ENCODE peak calls at places on chromosome 17, in eight cellular contexts. One of them, this sample, is unnamed. For H3K4me1, the result is how much of the 10 kb centered on the place peaks cover.

GRCh38 chr17:30256756-30257506 is 21.4 kb upstream of the SLC6A4 start:
- DNase-seq in uterus: no peak
- DNase-seq in transverse colon: no peak
- DNase-seq in ovary: no peak
- DNase-seq in A549: no peak
- DNase-seq in body of pancreas: no peak
- DNase-seq in stomach: no peak
- DNase-seq in IMR-90: peak
- DNase-seq in this sample: no peak

GRCh38 chr17:41625602-41626001 is 1.2 kb upstream of the KRT17 start:
- DNase-seq in transverse colon: no peak
- DNase-seq in stomach: no peak
- DNase-seq in ovary: no peak
- DNase-seq in uterus: no peak
- DNase-seq in body of pancreas: no peak
- DNase-seq in A549: peak
- DNase-seq in IMR-90: no peak
- DNase-seq in this sample: peak

GRCh38 chr17:35214192-35214591 is 20.0 kb upstream of the SLC35G3 start:
- DNase-seq in IMR-90: no peak
- DNase-seq in stomach: no peak
- DNase-seq in ovary: no peak
- DNase-seq in transverse colon: no peak
- DNase-seq in uterus: no peak
- DNase-seq in A549: no peak
- DNase-seq in body of pancreas: no peak
- DNase-seq in this sample: no peak

GRCh38 chr17:45270828-45271418 is 9.0 kb upstream of the SPATA32 start:
- DNase-seq in A549: no peak
- DNase-seq in ovary: no peak
- DNase-seq in IMR-90: no peak
- DNase-seq in stomach: no peak
- DNase-seq in body of pancreas: no peak
- DNase-seq in transverse colon: no peak
- DNase-seq in uterus: no peak
- DNase-seq in this sample: peak

GRCh38 chr17:71055128-71055527 is 885.8 kb downstream of the KCNJ2 start:
- DNase-seq in transverse colon: no peak
- DNase-seq in ovary: no peak
- DNase-seq in IMR-90: peak
- DNase-seq in A549: no peak
- DNase-seq in uterus: no peak
- DNase-seq in stomach: no peak
- DNase-seq in body of pancreas: no peak
- DNase-seq in this sample: no peak

GRCh38 chr17:30924341-30924740 is 2.6 kb downstream of the ADAP2 start:
- DNase-seq in transverse colon: no peak
- DNase-seq in uterus: no peak
- DNase-seq in A549: no peak
- DNase-seq in stomach: no peak
- DNase-seq in body of pancreas: no peak
- DNase-seq in ovary: no peak
- DNase-seq in IMR-90: no peak
- DNase-seq in this sample: no peak

GRCh38 chr17:49210158-49211029 is at the start of the genes ABI3 and GNGT2:
- DNase-seq in stomach: peak
- DNase-seq in IMR-90: peak
- DNase-seq in uterus: peak
- DNase-seq in body of pancreas: no peak
- DNase-seq in ovary: peak
- DNase-seq in A549: no peak
- DNase-seq in transverse colon: peak
- DNase-seq in this sample: peak

GRCh38 chr17:16449121-16449570 is 33.8 kb downstream of the TRPV2 start:
- DNase-seq in ovary: no peak
- DNase-seq in body of pancreas: no peak
- DNase-seq in stomach: no peak
- DNase-seq in IMR-90: peak
- DNase-seq in transverse colon: no peak
- DNase-seq in uterus: no peak
- DNase-seq in A549: no peak
- DNase-seq in this sample: no peak

GRCh38 chr17:40726919-40727318 is 23.4 kb upstream of the KRT24 start:
- DNase-seq in body of pancreas: no peak
- DNase-seq in transverse colon: no peak
- DNase-seq in stomach: no peak
- DNase-seq in ovary: no peak
- DNase-seq in A549: peak
- DNase-seq in uterus: no peak
- DNase-seq in IMR-90: peak
- DNase-seq in this sample: no peak

DNA sequence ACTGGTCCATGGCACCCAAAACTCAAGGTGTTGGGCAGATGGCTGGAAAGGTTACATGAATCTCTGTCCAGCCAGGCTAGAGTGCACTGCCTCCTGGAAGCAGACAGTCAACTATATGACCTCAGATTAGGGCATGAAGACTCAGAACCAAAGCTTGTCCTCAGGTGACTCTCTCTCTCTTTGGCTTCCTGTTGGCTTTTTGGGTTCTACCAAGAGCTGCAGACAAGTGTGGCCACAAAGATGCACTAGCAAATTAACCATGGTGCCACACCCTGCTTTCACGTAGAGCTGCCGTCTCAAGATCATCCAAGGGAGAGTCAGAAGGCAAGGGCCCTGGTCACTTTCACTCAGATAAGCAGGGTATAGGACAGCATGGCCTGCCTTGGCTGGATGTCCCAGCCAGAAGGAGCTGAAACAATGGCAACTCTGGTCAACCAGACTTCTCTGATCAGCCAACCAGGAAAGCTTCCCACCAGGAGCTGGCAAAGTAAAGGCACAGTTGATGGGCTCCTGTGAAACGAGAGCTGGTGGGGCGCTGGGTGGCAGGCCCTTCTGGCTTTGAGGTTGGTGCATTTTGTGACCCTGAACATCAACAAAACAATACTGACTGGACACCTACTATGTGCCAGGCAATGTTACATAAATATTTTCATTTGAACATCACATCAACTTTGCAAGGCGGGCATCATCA is 31.9 kb downstream of the CUEDC1 start:
- DNase-seq in IMR-90: no peak
- DNase-seq in stomach: no peak
- DNase-seq in A549: no peak
- DNase-seq in body of pancreas: no peak
- DNase-seq in ovary: no peak
- DNase-seq in uterus: no peak
- DNase-seq in transverse colon: no peak
- DNase-seq in this sample: no peak
- H3K4me1 ChIP-seq in IMR-90: under half
- H3K4me1 ChIP-seq in stomach: under half
- H3K4me1 ChIP-seq in A549: half or more
- H3K4me1 ChIP-seq in body of pancreas: half or more
- H3K4me1 ChIP-seq in ovary: under half
- H3K4me1 ChIP-seq in uterus: under half
- H3K4me1 ChIP-seq in transverse colon: half or more
- H3K4me1 ChIP-seq in this sample: under half

DNA sequence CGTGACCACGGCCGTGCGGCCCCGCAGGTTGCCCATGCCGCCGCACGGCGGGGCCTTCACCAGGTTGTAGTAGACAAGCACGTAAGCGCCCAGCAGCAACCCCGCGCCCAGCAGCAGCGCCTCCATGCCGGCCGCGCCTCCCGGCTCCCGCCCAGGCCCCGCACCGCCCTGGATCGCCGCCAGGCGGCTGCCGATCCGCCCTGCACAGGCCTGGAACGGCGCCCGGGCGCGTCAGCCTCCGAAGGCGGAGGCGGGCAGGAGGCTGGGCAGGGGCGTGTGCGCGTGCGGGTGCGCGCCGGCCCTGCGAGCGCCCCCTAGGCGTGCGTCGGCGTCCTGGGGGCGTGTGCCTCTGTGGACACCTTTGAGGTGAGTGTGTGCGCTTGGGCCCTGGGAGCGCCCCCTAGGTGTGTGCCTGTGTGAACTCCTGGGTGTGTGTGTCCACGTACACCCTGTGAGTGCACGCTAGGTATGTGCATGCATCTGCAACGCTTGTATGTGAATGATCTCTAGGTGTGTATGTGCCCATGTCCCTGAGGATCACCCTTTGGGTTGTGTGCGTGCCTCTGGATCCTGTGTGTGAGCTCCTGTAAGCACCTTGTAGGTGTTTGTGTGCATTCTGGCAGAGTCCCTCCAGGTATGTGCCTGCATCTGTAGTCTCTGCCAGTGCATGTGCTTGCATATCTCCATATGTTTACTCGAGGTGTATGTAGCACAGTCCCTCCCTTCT is at the start of gene DHRS13:
- DNase-seq in stomach: peak
- DNase-seq in uterus: peak
- DNase-seq in A549: peak
- DNase-seq in transverse colon: peak
- DNase-seq in IMR-90: peak
- DNase-seq in ovary: peak
- DNase-seq in body of pancreas: peak
- DNase-seq in this sample: peak
- TF ChIP-seq POLR2A in stomach: no peak
- TF ChIP-seq POLR2A in uterus: no peak
- TF ChIP-seq POLR2A in A549: no peak
- TF ChIP-seq POLR2A in transverse colon: no peak
- TF ChIP-seq POLR2A in IMR-90: no peak
- TF ChIP-seq POLR2A in ovary: no peak
- TF ChIP-seq POLR2A in body of pancreas: no peak
- TF ChIP-seq POLR2A in this sample: no peak

GRCh38 chr17:78329263-78330059 is 30.4 kb downstream of the SOCS3 start:
- DNase-seq in ovary: peak
- DNase-seq in stomach: no peak
- DNase-seq in body of pancreas: no peak
- DNase-seq in uterus: no peak
- DNase-seq in transverse colon: no peak
- DNase-seq in A549: peak
- DNase-seq in IMR-90: peak
- DNase-seq in this sample: no peak

GRCh38 chr17:78332530-78332929 is 27.3 kb downstream of the SOCS3 start:
- DNase-seq in uterus: no peak
- DNase-seq in transverse colon: no peak
- DNase-seq in A549: no peak
- DNase-seq in body of pancreas: no peak
- DNase-seq in IMR-90: no peak
- DNase-seq in stomach: no peak
- DNase-seq in ovary: no peak
- DNase-seq in this sample: no peak

GRCh38 chr17:78327880-78328279 is 32.0 kb downstream of the SOCS3 start:
- DNase-seq in transverse colon: no peak
- DNase-seq in body of pancreas: no peak
- DNase-seq in IMR-90: no peak
- DNase-seq in ovary: no peak
- DNase-seq in stomach: no peak
- DNase-seq in uterus: no peak
- DNase-seq in A549: no peak
- DNase-seq in this sample: no peak

GRCh38 chr17:78332991-78333390 is 26.9 kb downstream of the SOCS3 start:
- DNase-seq in uterus: no peak
- DNase-seq in body of pancreas: no peak
- DNase-seq in transverse colon: no peak
- DNase-seq in IMR-90: no peak
- DNase-seq in stomach: no peak
- DNase-seq in ovary: no peak
- DNase-seq in A549: no peak
- DNase-seq in this sample: no peak

DNA sequence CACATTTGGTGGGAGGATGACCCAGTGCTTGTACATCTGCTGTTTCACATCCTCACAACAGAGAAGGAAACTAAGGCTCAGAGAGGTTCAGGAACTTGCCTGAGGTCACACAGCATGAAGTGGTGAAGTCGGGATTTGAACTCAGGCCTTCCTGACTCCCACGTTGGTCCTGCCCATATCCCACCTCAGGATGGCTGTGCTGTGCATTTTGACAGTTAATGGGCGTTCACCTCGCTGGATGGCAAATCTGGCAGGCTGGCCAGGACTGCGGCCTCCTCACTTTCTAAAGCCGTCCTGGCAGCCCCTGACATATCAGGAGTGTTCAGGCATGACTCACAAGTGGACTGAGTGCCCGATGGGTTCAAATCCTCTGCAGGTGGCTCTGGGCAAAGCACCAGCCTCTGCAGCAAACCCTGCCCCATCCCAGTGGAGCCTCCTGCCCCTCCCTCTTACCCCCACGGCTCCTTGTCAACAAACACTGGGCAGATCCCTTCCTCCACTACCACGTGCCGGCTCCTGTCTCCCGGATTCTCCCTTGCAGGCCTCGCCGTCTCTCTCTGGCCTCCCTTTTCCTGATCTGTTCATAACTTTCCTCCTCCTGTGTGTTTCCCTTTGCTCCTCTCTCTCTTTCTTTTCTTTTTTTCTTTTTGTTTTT is 29.2 kb downstream of the SOCS3 start:
- DNase-seq in ovary: no peak
- DNase-seq in A549: peak
- DNase-seq in stomach: no peak
- DNase-seq in transverse colon: peak
- DNase-seq in body of pancreas: no peak
- DNase-seq in uterus: peak
- DNase-seq in IMR-90: no peak
- DNase-seq in this sample: no peak
- H3K4me1 ChIP-seq in ovary: under half
- H3K4me1 ChIP-seq in A549: half or more
- H3K4me1 ChIP-seq in stomach: under half
- H3K4me1 ChIP-seq in transverse colon: under half
- H3K4me1 ChIP-seq in body of pancreas: under half
- H3K4me1 ChIP-seq in uterus: under half
- H3K4me1 ChIP-seq in IMR-90: under half
- H3K4me1 ChIP-seq in this sample: under half

GRCh38 chr17:7573324-7574080 is 5.9 kb upstream of the CD68 start:
- DNase-seq in A549: peak
- DNase-seq in stomach: peak
- DNase-seq in uterus: peak
- DNase-seq in transverse colon: peak
- DNase-seq in IMR-90: peak
- DNase-seq in body of pancreas: peak
- DNase-seq in ovary: peak
- DNase-seq in this sample: peak
- TF ChIP-seq POLR2A in A549: no peak
- TF ChIP-seq POLR2A in stomach: no peak
- TF ChIP-seq POLR2A in uterus: peak
- TF ChIP-seq POLR2A in transverse colon: peak
- TF ChIP-seq POLR2A in IMR-90: peak
- TF ChIP-seq POLR2A in body of pancreas: no peak
- TF ChIP-seq POLR2A in ovary: peak
- TF ChIP-seq POLR2A in this sample: no peak

GRCh38 chr17:19495828-19496227 is 37.8 kb upstream of the SLC47A1 start:
- DNase-seq in transverse colon: no peak
- DNase-seq in A549: no peak
- DNase-seq in stomach: no peak
- DNase-seq in ovary: no peak
- DNase-seq in IMR-90: no peak
- DNase-seq in body of pancreas: no peak
- DNase-seq in uterus: no peak
- DNase-seq in this sample: no peak
- H3K4me1 ChIP-seq in transverse colon: under half
- H3K4me1 ChIP-seq in A549: under half
- H3K4me1 ChIP-seq in stomach: under half
- H3K4me1 ChIP-seq in ovary: under half
- H3K4me1 ChIP-seq in IMR-90: under half
- H3K4me1 ChIP-seq in body of pancreas: under half
- H3K4me1 ChIP-seq in uterus: under half
- H3K4me1 ChIP-seq in this sample: under half

GRCh38 chr17:81888988-81889595 is 2.3 kb downstream of the ALYREF start:
- DNase-seq in IMR-90: no peak
- DNase-seq in uterus: no peak
- DNase-seq in stomach: no peak
- DNase-seq in body of pancreas: no peak
- DNase-seq in ovary: no peak
- DNase-seq in A549: no peak
- DNase-seq in transverse colon: no peak
- DNase-seq in this sample: no peak
- TF ChIP-seq POLR2A in IMR-90: no peak
- TF ChIP-seq POLR2A in uterus: no peak
- TF ChIP-seq POLR2A in stomach: no peak
- TF ChIP-seq POLR2A in body of pancreas: no peak
- TF ChIP-seq POLR2A in ovary: no peak
- TF ChIP-seq POLR2A in A549: no peak
- TF ChIP-seq POLR2A in transverse colon: no peak
- TF ChIP-seq POLR2A in this sample: no peak